ENCODE peak calls at places on chromosome 13, in eight cellular contexts. W is colonic mucosa; E is IMR-90; D is cardiac muscle cell; Q is ovary; M is mucosa of descending colon; Y is lung; S is CD8-positive, alpha-beta T cell. O is an unnamed sample.
A peak's percentile ranks its signal among the peaks of the same experiment; 100 is the strongest.

GRCh38 chr13:79662882-79663281 is 181.9 kb downstream of the NDFIP2 start:
- DNase-seq in W (peak; percentile 21), E (no peak), D (peak; percentile 18), Q (no peak), M (no peak), Y (no peak), S (no peak), O (no peak)

GRCh38 chr13:25466880-25467279 is 95.1 kb downstream of the ATP8A2 start:
- DNase-seq in W (no peak), E (no peak), D (no peak), Q (no peak), M (no peak), Y (no peak), S (no peak), O (no peak)

GRCh38 chr13:64910061-64910460 is 2320.1 kb downstream of the PCDH9 start:
- DNase-seq in W (no peak), E (no peak), D (no peak), Q (no peak), M (no peak), Y (no peak), S (no peak), O (peak; percentile 71)

GRCh38 chr13:98033277-98034247 is 80.1 kb downstream of the IPO5 start:
- DNase-seq in W (no peak), E (peak; percentile 44), D (peak; percentile 69), Q (no peak), M (no peak), Y (no peak), S (no peak), O (peak; percentile 50)

GRCh38 chr13:90839061-90839460 is 508.4 kb upstream of the MIR17HG start:
- DNase-seq in W (no peak), E (no peak), D (no peak), Q (no peak), M (no peak), Y (no peak), S (no peak), O (peak; percentile 82)

GRCh38 chr13:113927661-113928581 is 46.0 kb downstream of the C13orf46 start:
- DNase-seq in W (no peak), E (peak; percentile 99), D (peak; percentile 97), Q (peak; percentile 65), M (no peak), Y (no peak), S (no peak), O (peak; percentile 81)

GRCh38 chr13:40490086-40490723 is 176.2 kb downstream of the FOXO1 start:
- DNase-seq in W (peak; percentile 34), E (no peak), D (no peak), Q (no peak), M (no peak), Y (no peak), S (peak; percentile 67), O (peak; percentile 23)

GRCh38 chr13:23427342-23428182 is 5.9 kb downstream of the SACS start:
- DNase-seq in W (no peak), E (peak; percentile 97), D (peak; percentile 85), Q (no peak), M (no peak), Y (no peak), S (no peak), O (peak; percentile 87)

GRCh38 chr13:21805733-21806132 is 134.9 kb downstream of the FGF9 start:
- DNase-seq in W (no peak), E (no peak), D (no peak), Q (no peak), M (no peak), Y (no peak), S (no peak), O (no peak)

GRCh38 chr13:102145750-102146149 is 256.1 kb downstream of the FGF14 start:
- DNase-seq in W (no peak), E (no peak), D (no peak), Q (no peak), M (no peak), Y (no peak), S (no peak), O (no peak)

GRCh38 chr13:46716821-46717220 is 80.1 kb downstream of the ESD start:
- DNase-seq in W (no peak), E (no peak), D (no peak), Q (no peak), M (no peak), Y (no peak), S (no peak), O (no peak)

GRCh38 chr13:97018029-97018819 is 23.9 kb upstream of the OXGR1 start:
- DNase-seq in W (peak; percentile 35), E (peak; percentile 61), D (peak; percentile 75), Q (no peak), M (no peak), Y (peak; percentile 38), S (peak; percentile 16), O (peak; percentile 64)

GRCh38 chr13:69331245-69331644 is 776.4 kb upstream of the ATXN8OS start:
- DNase-seq in W (no peak), E (no peak), D (no peak), Q (no peak), M (no peak), Y (no peak), S (no peak), O (no peak)

GRCh38 chr13:20776751-20777150 is 3.0 kb upstream of the EEF1AKMT1 start:
- DNase-seq in W (no peak), E (no peak), D (no peak), Q (no peak), M (no peak), Y (no peak), S (no peak), O (no peak)

GRCh38 chr13:39881383-39881782 is 225.9 kb downstream of the COG6 start:
- DNase-seq in W (no peak), E (no peak), D (no peak), Q (no peak), M (no peak), Y (no peak), S (no peak), O (no peak)

GRCh38 chr13:39815345-39816111 is 160.1 kb downstream of the COG6 start:
- DNase-seq in W (no peak), E (no peak), D (peak; percentile 67), Q (peak; percentile 54), M (no peak), Y (no peak), S (no peak), O (peak; percentile 7)

GRCh38 chr13:110546933-110547332 is 14.6 kb downstream of the RAB20 start:
- DNase-seq in W (peak; percentile 91), E (peak; percentile 89), D (peak; percentile 97), Q (peak; percentile 94), M (peak; percentile 88), Y (peak; percentile 88), S (no peak), O (peak; percentile 97)

GRCh38 chr13:49400755-49401659 is 42.9 kb downstream of the CAB39L start:
- DNase-seq in W (peak; percentile 44), E (peak; percentile 87), D (peak; percentile 74), Q (no peak), M (no peak), Y (peak; percentile 33), S (no peak), O (peak; percentile 74)

GRCh38 chr13:102141625-102142472 is 260.0 kb downstream of the FGF14 start:
- DNase-seq in W (no peak), E (peak; percentile 35), D (peak; percentile 36), Q (no peak), M (no peak), Y (no peak), S (no peak), O (peak; percentile 41)

GRCh38 chr13:28659611-28659970 is 661 bp downstream of the POMP start:
- DNase-seq in W (no peak), E (peak; percentile 75), D (peak; percentile 72), Q (no peak), M (no peak), Y (no peak), S (no peak), O (peak; percentile 57)

DNA sequence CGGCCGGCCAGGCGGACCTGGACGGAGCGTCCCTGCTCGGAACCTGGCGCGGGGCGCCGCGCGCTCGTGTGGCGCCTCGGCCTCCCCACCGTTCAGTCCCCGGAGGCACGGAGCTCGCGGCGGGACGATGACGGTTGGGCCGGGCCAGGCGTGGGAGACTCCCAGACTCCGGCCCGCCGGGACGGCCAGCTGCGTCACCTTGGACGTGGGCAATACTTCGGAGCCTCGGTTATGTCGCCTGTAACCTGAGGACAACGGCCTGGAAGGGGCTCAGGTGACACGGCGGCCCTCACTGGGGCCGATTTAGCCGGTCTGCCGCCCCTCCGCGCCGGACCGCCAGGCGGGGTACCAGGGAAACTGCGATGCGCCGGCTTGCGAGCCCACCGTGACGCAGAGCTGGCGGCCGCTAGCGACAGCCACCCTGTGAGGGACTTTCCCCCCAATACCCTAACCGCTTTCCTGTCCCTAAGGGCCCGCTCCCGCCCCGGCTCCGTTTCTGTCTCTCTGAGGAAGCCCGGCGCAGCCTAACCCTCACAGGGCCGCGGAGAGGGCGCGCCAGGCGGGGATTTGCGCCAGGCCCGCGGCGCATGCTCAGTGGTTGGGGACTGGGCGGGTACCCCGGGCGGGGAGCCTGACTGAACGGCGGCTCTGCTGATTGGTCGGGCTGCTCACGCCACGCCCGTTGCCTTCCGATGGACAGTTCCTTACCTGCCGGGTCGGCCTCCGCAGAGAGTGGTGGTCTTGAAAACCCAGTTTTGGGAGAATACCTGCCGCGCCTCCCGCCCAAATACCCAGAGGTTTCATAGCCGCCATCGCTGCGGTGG is 109.5 kb upstream of the DOCK9 start:
- DNase-seq in W (peak; percentile 96), E (peak; percentile 59), D (peak; percentile 86), Q (peak; percentile 94), M (peak; percentile 97), Y (peak; percentile 93), S (peak; percentile 93), O (peak; percentile 94)
- TF ChIP-seq CTCF in W (peak; percentile 23), E (peak; percentile 4), D (peak; percentile 33), Q (peak; percentile 22), M (peak; percentile 21), Y (no peak), S (peak; percentile 46), O (peak; percentile 17)

DNA sequence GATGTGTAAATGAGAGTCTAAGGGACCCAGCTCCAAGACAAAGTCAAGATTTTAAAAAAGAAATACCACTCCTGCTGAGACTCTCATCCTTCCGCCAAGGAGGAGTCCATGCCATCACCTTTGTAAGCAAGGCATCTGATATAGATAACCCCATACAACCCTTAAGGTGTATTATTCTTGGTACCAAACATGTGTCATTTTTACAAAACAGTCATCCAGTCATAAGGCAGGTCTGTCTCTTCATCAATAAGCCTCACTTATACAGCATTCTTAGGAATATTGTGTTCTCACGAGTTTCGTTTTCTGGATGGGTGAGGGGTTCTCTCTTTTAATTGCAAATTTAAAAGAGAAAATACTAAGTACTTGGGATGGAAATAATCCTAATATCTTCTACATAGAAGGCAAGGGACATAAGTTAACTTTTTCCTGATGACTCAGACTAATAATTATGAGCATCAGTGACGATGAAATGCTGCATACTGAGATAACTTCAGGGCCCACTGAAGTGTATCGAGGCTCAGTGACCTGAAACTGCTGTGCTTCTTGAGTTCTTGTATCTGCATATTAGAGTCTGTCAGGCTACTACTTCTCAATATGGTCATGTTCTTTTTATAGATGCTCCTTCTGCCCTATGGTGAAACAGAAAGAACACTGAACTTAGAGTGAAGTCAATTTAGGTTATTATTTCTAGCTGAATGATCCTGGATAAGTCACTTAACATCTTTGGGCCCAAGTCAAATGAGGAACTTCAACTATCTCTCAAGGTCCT is 166.6 kb downstream of the KLF12 start:
- DNase-seq in W (no peak), E (no peak), D (no peak), Q (no peak), M (no peak), Y (no peak), S (no peak), O (no peak)
- H3K4me3 ChIP-seq in W (no peak overlapping the region), E (no peak overlapping the region), D (no peak overlapping the region), Q (no peak overlapping the region), M (no peak overlapping the region), Y (no peak overlapping the region), S (no peak overlapping the region), O (no peak overlapping the region)

GRCh38 chr13:27425918-27426630 is 1.7 kb downstream of the GTF3A start:
- DNase-seq in W (peak; percentile 90), E (peak; percentile 69), D (peak; percentile 81), Q (peak; percentile 49), M (peak; percentile 92), Y (peak; percentile 82), S (peak; percentile 82), O (peak; percentile 93)
- TF ChIP-seq CTCF in W (no peak), E (peak; percentile 33), D (peak; percentile 62), Q (no peak), M (no peak), Y (no peak), S (peak; percentile 38), O (peak; percentile 59)

GRCh38 chr13:45540864-45541263 is 74.7 kb downstream of the ERICH6B start:
- DNase-seq in W (no peak), E (no peak), D (no peak), Q (no peak), M (no peak), Y (no peak), S (no peak), O (peak; percentile 35)
- H3K4me3 ChIP-seq in W (no peak overlapping the region), E (no peak overlapping the region), D (no peak overlapping the region), Q (no peak overlapping the region), M (no peak overlapping the region), Y (no peak overlapping the region), S (no peak overlapping the region), O (no peak overlapping the region)

O was measured in epithelial cell of esophagus.